ENCODE peak calls at places on chromosomes 12 and 14, in six cellular contexts. J is Peyer's patch, V is ovary, T is body of pancreas, X is sigmoid colon, U is transverse colon. M is an unnamed sample.

GRCh38 chr12:91219511-91219910 is 36.9 kb upstream of the DCN start:
- DNase-seq in J (no peak), V (no peak), T (no peak), X (no peak), U (no peak), M (no peak)

GRCh38 chr12:95582230-95583058 is 31.2 kb upstream of the USP44 start:
- DNase-seq in J (no peak), V (no peak), T (no peak), X (no peak), U (no peak), M (no peak)

GRCh38 chr14:89125216-89125615 is 291.8 kb downstream of the FOXN3 start:
- DNase-seq in J (no peak), V (no peak), T (no peak), X (no peak), U (no peak), M (no peak)

GRCh38 chr14:68692916-68693771 is 99.7 kb downstream of the ZFP36L1 start:
- DNase-seq in J (no peak), V (no peak), T (no peak), X (peak; percentile 64), U (no peak), M (no peak)

GRCh38 chr12:10136637-10137205 is 6.7 kb upstream of the CLEC7A start:
- DNase-seq in J (no peak), V (no peak), T (no peak), X (no peak), U (no peak), M (no peak)

GRCh38 chr14:45249847-45250575 is 3.0 kb downstream of the MIS18BP1 start:
- DNase-seq in J (no peak), V (peak; percentile 20), T (no peak), X (peak; percentile 74), U (no peak), M (no peak)

GRCh38 chr12:32115404-32116104 is 8.9 kb downstream of the BICD1 start:
- DNase-seq in J (peak; percentile 25), V (peak; percentile 95), T (peak; percentile 77), X (peak; percentile 96), U (peak; percentile 63), M (peak; percentile 76)

GRCh38 chr12:116321913-116322312 is 44.4 kb upstream of the MED13L start:
- DNase-seq in J (no peak), V (no peak), T (no peak), X (no peak), U (no peak), M (no peak)

GRCh38 chr12:107734139-107734538 is 26.8 kb downstream of the PRDM4 start:
- DNase-seq in J (no peak), V (no peak), T (no peak), X (no peak), U (no peak), M (no peak)

GRCh38 chr12:106764738-106765137 is 9.7 kb upstream of the RIC8B start:
- DNase-seq in J (no peak), V (peak; percentile 40), T (no peak), X (no peak), U (no peak), M (peak; percentile 77)

GRCh38 chr14:101151226-101151929 is 247.9 kb upstream of the RTL1 start:
- DNase-seq in J (no peak), V (no peak), T (no peak), X (no peak), U (no peak), M (no peak)

GRCh38 chr14:23388996-23389395 is 12.2 kb downstream of the CMTM5 start:
- DNase-seq in J (no peak), V (no peak), T (no peak), X (no peak), U (no peak), M (no peak)

DNA sequence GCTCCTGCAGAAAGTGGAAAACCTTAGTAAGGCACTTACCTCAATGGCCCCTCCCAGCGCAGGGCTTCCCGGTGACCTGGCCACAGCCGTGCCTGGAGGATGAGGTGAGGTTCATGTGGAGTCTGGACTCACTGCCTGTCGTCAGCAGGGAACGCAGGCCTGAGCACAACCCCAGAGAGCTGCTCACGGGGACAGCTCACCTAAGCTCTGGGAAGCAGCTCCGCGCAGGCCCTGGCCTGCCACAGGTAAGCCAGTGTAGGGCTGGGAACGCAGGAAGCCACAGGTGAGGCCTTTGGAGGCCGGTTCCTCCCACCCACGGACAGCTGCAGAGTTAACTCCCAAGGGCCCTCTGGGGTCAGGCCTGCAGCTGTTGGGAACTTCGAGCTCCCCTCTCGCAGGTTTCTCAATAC is 32.8 kb downstream of the ANAPC7 start:
- DNase-seq in J (no peak), V (no peak), T (no peak), X (no peak), U (no peak), M (no peak)
- H3K27ac ChIP-seq in J (no peak overlapping the region), V (no peak overlapping the region), T (no peak overlapping the region), X (no peak overlapping the region), U (no peak overlapping the region), M (no peak overlapping the region)

GRCh38 chr14:31944256-31945073 is 132.6 kb upstream of the ARHGAP5 start:
- DNase-seq in J (peak; percentile 20), V (no peak), T (no peak), X (no peak), U (peak; percentile 90), M (no peak)
- TF ChIP-seq POLR2A in J (peak; percentile 89), V (no peak), T (no peak), X (no peak), U (peak; percentile 79), M (no peak)

GRCh38 chr14:81982056-81982455 is 448.4 kb upstream of the SEL1L start:
- DNase-seq in J (no peak), V (no peak), T (no peak), X (no peak), U (no peak), M (no peak)

GRCh38 chr14:81981311-81981675 is 447.6 kb upstream of the SEL1L start:
- DNase-seq in J (no peak), V (no peak), T (no peak), X (no peak), U (no peak), M (no peak)

GRCh38 chr14:81980601-81981310 is 447.1 kb upstream of the SEL1L start:
- DNase-seq in J (no peak), V (no peak), T (no peak), X (no peak), U (no peak), M (peak; percentile 48)

GRCh38 chr14:81990312-81990761 is 456.7 kb upstream of the SEL1L start:
- DNase-seq in J (no peak), V (no peak), T (peak; percentile 58), X (no peak), U (peak; percentile 27), M (no peak)

GRCh38 chr14:81986005-81986404 is 452.4 kb upstream of the SEL1L start:
- DNase-seq in J (no peak), V (no peak), T (no peak), X (no peak), U (no peak), M (no peak)
- H3K4me1 ChIP-seq in J (no peaks in the 10 kb centered on the region), V (no peaks in the 10 kb centered on the region), T (no peaks in the 10 kb centered on the region), X (no peaks in the 10 kb centered on the region), U (no peaks in the 10 kb centered on the region), M (no peaks in the 10 kb centered on the region)

GRCh38 chr12:68461645-68462044 is 129.5 kb upstream of the MDM1 start:
- DNase-seq in J (no peak), V (no peak), T (no peak), X (no peak), U (no peak), M (no peak)
- H3K27ac ChIP-seq in J (no peak overlapping the region), V (no peak overlapping the region), T (no peak overlapping the region), X (no peak overlapping the region), U (no peak overlapping the region), M (no peak overlapping the region)

GRCh38 chr12:4148418-4149056 is 125.0 kb upstream of the CCND2 start:
- DNase-seq in J (peak; percentile 89), V (no peak), T (peak; percentile 25), X (peak; percentile 69), U (peak; percentile 80), M (peak; percentile 45)

GRCh38 chr12:4154672-4155225 is 118.8 kb upstream of the CCND2 start:
- DNase-seq in J (no peak), V (no peak), T (no peak), X (no peak), U (no peak), M (no peak)

GRCh38 chr12:4153343-4153892 is 120.1 kb upstream of the CCND2 start:
- DNase-seq in J (peak; percentile 63), V (no peak), T (no peak), X (no peak), U (peak; percentile 50), M (no peak)

GRCh38 chr12:4151362-4152121 is 122.0 kb upstream of the CCND2 start:
- DNase-seq in J (peak; percentile 12), V (no peak), T (no peak), X (no peak), U (no peak), M (no peak)

GRCh38 chr12:4152145-4152795 is 121.3 kb upstream of the CCND2 start:
- DNase-seq in J (peak; percentile 11), V (no peak), T (no peak), X (no peak), U (no peak), M (no peak)
- TF ChIP-seq POLR2A in J (no peak), V (no peak), T (no peak), X (no peak), U (no peak), M (no peak)

GRCh38 chr14:76920572-76921175 is 94.5 kb downstream of the LRRC74A start:
- DNase-seq in J (no peak), V (no peak), T (no peak), X (no peak), U (no peak), M (no peak)

GRCh38 chr14:76922599-76922998 is 96.4 kb downstream of the LRRC74A start:
- DNase-seq in J (no peak), V (no peak), T (no peak), X (no peak), U (no peak), M (no peak)

GRCh38 chr14:76919811-76920571 is 93.8 kb downstream of the LRRC74A start:
- DNase-seq in J (no peak), V (peak; percentile 48), T (peak; percentile 69), X (peak; percentile 73), U (peak; percentile 35), M (no peak)

GRCh38 chr14:76923422-76924362 is 97.5 kb downstream of the LRRC74A start:
- DNase-seq in J (no peak), V (no peak), T (no peak), X (no peak), U (no peak), M (no peak)

GRCh38 chr14:76922092-76922491 is 95.9 kb downstream of the LRRC74A start:
- DNase-seq in J (no peak), V (no peak), T (no peak), X (no peak), U (no peak), M (no peak)
- H3K4me1 ChIP-seq in J (peaks cover 12% of the 10 kb centered on the region), V (peaks cover 54% of the 10 kb centered on the region), T (peaks cover 43% of the 10 kb centered on the region), X (peaks cover 39% of the 10 kb centered on the region), U (peaks cover 35% of the 10 kb centered on the region), M (peaks cover 4% of the 10 kb centered on the region)